ENCODE peak calls at places on chromosomes 5 and 9, in ten cellular contexts. O is fibroblast of the conjunctiva; J is astrocyte of the hippocampus; V is H7; N is retina; D is NCI-H2171 treated with DMSO at 0.1 percent for 48 hours; C is nephron progenitor cell; Q is esophagus squamous epithelium; H is fibroblast of pulmonary artery; T is stimulated activated CD8-positive, alpha-beta memory T cell treated with anti-CD3 and anti-CD28 coated beads, Interleukin-4, amount 100 ng/mL, for 24 hours. W is an unnamed sample.

GRCh38 chr9:20835364-20836286 is 151.6 kb downstream of the FOCAD start:
- DNase-seq in O (no peak), J (peak), V (peak), N (no peak), D (no peak), C (no peak), Q (no peak), H (peak), T (no peak), W (no peak)

GRCh38 chr5:44987026-44987425 is 178.3 kb downstream of the MRPS30 start:
- DNase-seq in O (no peak), J (peak), V (no peak), N (no peak), D (no peak), C (no peak), Q (no peak), H (no peak), T (no peak), W (no peak)

GRCh38 chr5:10162468-10162867 is 87.2 kb downstream of the ATPSCKMT start:
- DNase-seq in O (no peak), J (no peak), V (no peak), N (no peak), D (peak), C (no peak), Q (no peak), H (no peak), T (no peak), W (no peak)

GRCh38 chr5:77239126-77239741 is 28.8 kb downstream of the PDE8B start:
- DNase-seq in O (no peak), J (peak), V (peak), N (no peak), D (no peak), C (no peak), Q (no peak), H (peak), T (no peak), W (peak)

GRCh38 chr5:135008981-135009735 is 24.9 kb downstream of the PITX1 start:
- DNase-seq in O (no peak), J (no peak), V (peak), N (no peak), D (no peak), C (no peak), Q (no peak), H (no peak), T (no peak), W (no peak)

GRCh38 chr5:34045996-34046395 is 3.0 kb upstream of the C1QTNF3 start:
- DNase-seq in O (peak), J (peak), V (no peak), N (no peak), D (no peak), C (no peak), Q (no peak), H (peak), T (no peak), W (no peak)

GRCh38 chr9:70902705-70903131 is 218.7 kb downstream of the TRPM3 start:
- DNase-seq in O (peak), J (peak), V (no peak), N (peak), D (no peak), C (no peak), Q (no peak), H (peak), T (no peak), W (no peak)

GRCh38 chr5:35233121-35233520 is 2.8 kb upstream of the PRLR start:
- DNase-seq in O (no peak), J (no peak), V (no peak), N (no peak), D (no peak), C (no peak), Q (no peak), H (no peak), T (no peak), W (peak)

GRCh38 chr5:74080157-74080556 is 454.2 kb downstream of the ARHGEF28 start:
- DNase-seq in O (no peak), J (no peak), V (no peak), N (no peak), D (no peak), C (peak), Q (no peak), H (no peak), T (no peak), W (no peak)

GRCh38 chr5:155735388-155735787 is 591.6 kb upstream of the SGCD start:
- DNase-seq in O (no peak), J (peak), V (no peak), N (no peak), D (peak), C (no peak), Q (no peak), H (no peak), T (no peak), W (no peak)

GRCh38 chr9:4092793-4093709 is 206.8 kb downstream of the GLIS3 start:
- DNase-seq in O (no peak), J (no peak), V (no peak), N (no peak), D (no peak), C (no peak), Q (no peak), H (peak), T (no peak), W (no peak)